ENCODE peak calls at places on chromosomes 13 and 19, in four cellular contexts. I is AG04450, S is lower leg skin, V is left ventricle myocardium inferior. J is an unnamed sample.
A peak's percentile ranks its signal among the peaks of the same experiment; 100 is the strongest.

GRCh38 chr13:44243198-44243852 is 130.3 kb upstream of the SERP2 start:
- DNase-seq in I (no peak), S (no peak), V (no peak), J (no peak)

GRCh38 chr13:73730014-73730413 is 404.2 kb downstream of the KLF12 start:
- DNase-seq in I (no peak), S (no peak), V (no peak), J (no peak)

GRCh38 chr19:45815501-45816216 is 551 bp upstream of the RSPH6A start:
- DNase-seq in S (no peak), V (peak; percentile 28), I (no peak), J (no peak)

GRCh38 chr13:67134322-67135129 is 95.6 kb downstream of the PCDH9 start:
- DNase-seq in V (no peak), S (no peak), I (no peak), J (no peak)

GRCh38 chr13:64362564-64362963 is 2867.6 kb downstream of the PCDH9 start:
- DNase-seq in S (no peak), I (no peak), V (no peak), J (no peak)

GRCh38 chr13:46170687-46171086 is 11.3 kb downstream of the LCP1 start:
- DNase-seq in S (no peak), I (no peak), V (no peak), J (peak; percentile 32)

GRCh38 chr13:54033323-54033861 is 1004.8 kb downstream of the OLFM4 start:
- DNase-seq in V (no peak), S (no peak), I (no peak), J (no peak)

GRCh38 chr19:44072543-44073401 is 813 bp downstream of the ZNF284 start:
- DNase-seq in S (no peak), V (no peak), I (no peak), J (no peak)

GRCh38 chr19:48997972-48998371 is 4.3 kb downstream of the RUVBL2 start:
- DNase-seq in V (no peak), I (no peak), S (no peak), J (no peak)

GRCh38 chr13:32391101-32391620 is 36.8 kb downstream of the N4BP2L1 start:
- DNase-seq in I (no peak), S (no peak), V (no peak), J (no peak)

GRCh38 chr13:113951246-113951999 is 22.5 kb downstream of the C13orf46 start:
- DNase-seq in V (peak; percentile 88), S (peak; percentile 78), I (no peak), J (peak; percentile 23)

GRCh38 chr13:37106642-37107041 is 1.2 kb upstream of the CSNK1A1L start:
- DNase-seq in I (no peak), S (no peak), V (no peak), J (no peak)

GRCh38 chr13:109569938-109570711 is 216.3 kb downstream of the IRS2 start:
- DNase-seq in V (no peak), S (no peak), I (no peak), J (no peak)

GRCh38 chr13:98297043-98297442 is 120.0 kb upstream of the RNF113B start:
- DNase-seq in I (no peak), S (no peak), V (no peak), J (no peak)

GRCh38 chr13:106010836-106011235 is 524.6 kb downstream of the EFNB2 start:
- DNase-seq in I (no peak), S (no peak), V (no peak), J (no peak)

GRCh38 chr19:33374406-33374703 is 846 bp downstream of the CEBPG start:
- DNase-seq in S (no peak), I (no peak), V (no peak), J (no peak)

GRCh38 chr19:56969726-56970125 is 129.2 kb upstream of the PEG3 start:
- DNase-seq in S (no peak), I (no peak), V (no peak), J (no peak)

GRCh38 chr13:34405410-34405809 is 536.7 kb upstream of the NBEA start:
- DNase-seq in V (no peak), I (no peak), S (no peak), J (no peak)

GRCh38 chr13:46369506-46370268 is 17.4 kb downstream of the RUBCNL start:
- DNase-seq in S (peak; percentile 64), V (no peak), I (peak; percentile 43), J (peak; percentile 89)

GRCh38 chr13:59166174-59166573 is 997.6 kb downstream of the DIAPH3 start:
- DNase-seq in S (no peak), I (no peak), V (no peak), J (no peak)

GRCh38 chr13:110911880-110912279 is 3.0 kb downstream of the ANKRD10 start:
- DNase-seq in S (no peak), V (no peak), I (no peak), J (no peak)

GRCh38 chr13:95745289-95745688 is 68.3 kb downstream of the DNAJC3 start:
- DNase-seq in I (no peak), V (no peak), S (no peak), J (no peak)

GRCh38 chr13:36310417-36311108 is 12.9 kb upstream of the CCDC169 start:
- DNase-seq in S (no peak), V (no peak), I (no peak), J (no peak)

GRCh38 chr19:34336781-34337271 is 28.2 kb upstream of the GPI start:
- DNase-seq in S (no peak), V (no peak), I (no peak), J (no peak)

GRCh38 chr19:782195-783043 is 14.8 kb upstream of the PTBP1 start:
- DNase-seq in V (no peak), S (no peak), I (no peak), J (no peak)

GRCh38 chr19:14127929-14128509 is 8.4 kb downstream of the ASF1B start:
- DNase-seq in I (no peak), V (no peak), S (no peak), J (no peak)

GRCh38 chr19:30236006-30236405 is 136.2 kb upstream of the ZNF536 start:
- DNase-seq in I (no peak), S (no peak), V (no peak), J (no peak)

GRCh38 chr19:508204-509150 is 1.2 kb downstream of the TPGS1 start:
- DNase-seq in I (no peak), S (no peak), V (no peak), J (no peak)

GRCh38 chr19:47653856-47654255 is 44.9 kb downstream of the BICRA start:
- DNase-seq in S (no peak), V (no peak), I (no peak), J (no peak)

GRCh38 chr19:46602392-46603194 is 1.5 kb downstream of the CALM3 start:
- DNase-seq in S (no peak), I (no peak), V (no peak), J (no peak)

GRCh38 chr13:109331898-109332297 is 454.5 kb downstream of the IRS2 start:
- DNase-seq in I (no peak), S (no peak), V (no peak), J (peak; percentile 93)

GRCh38 chr19:5827891-5828660 is 11.4 kb downstream of the FUT6 start:
- DNase-seq in I (peak; percentile 73), S (peak; percentile 87), V (peak; percentile 79), J (peak; percentile 78)

GRCh38 chr19:4773047-4773640 is 18.4 kb upstream of the FEM1A start:
- DNase-seq in V (no peak), I (no peak), S (no peak), J (no peak)

GRCh38 chr13:86881390-86881789 is 789.8 kb upstream of the SLITRK5 start:
- DNase-seq in I (no peak), S (no peak), V (no peak), J (no peak)

GRCh38 chr13:86877449-86877848 is 793.7 kb upstream of the SLITRK5 start:
- DNase-seq in V (no peak), S (no peak), I (no peak), J (no peak)

GRCh38 chr13:86882835-86883234 is 788.3 kb upstream of the SLITRK5 start:
- DNase-seq in S (no peak), V (no peak), I (no peak), J (no peak)

GRCh38 chr13:86882107-86882506 is 789.1 kb upstream of the SLITRK5 start:
- DNase-seq in V (no peak), S (no peak), I (no peak), J (no peak)
- H3K4me3 ChIP-seq in V (no peak overlapping the region), S (no peak overlapping the region), I (no peak overlapping the region), J (no peak overlapping the region)

GRCh38 chr19:1855828-1856255 is 7.5 kb downstream of the KLF16 start:
- DNase-seq in S (no peak), I (no peak), V (no peak), J (no peak)

GRCh38 chr19:1858412-1859081 is 4.8 kb downstream of the KLF16 start:
- DNase-seq in V (no peak), I (no peak), S (no peak), J (no peak)

GRCh38 chr19:1857648-1858326 is 5.6 kb downstream of the KLF16 start:
- DNase-seq in S (no peak), I (no peak), V (no peak), J (no peak)

GRCh38 chr19:1856345-1856697 is 7.1 kb downstream of the KLF16 start:
- DNase-seq in V (no peak), S (no peak), I (no peak), J (no peak)

GRCh38 chr19:1856698-1857603 is 6.4 kb downstream of the KLF16 start:
- DNase-seq in I (no peak), S (peak; percentile 83), V (peak; percentile 82), J (no peak)
- H3K4me3 ChIP-seq in I (peak overlapping the region; percentile 52), S (peak overlapping the region; percentile 15), V (peak overlapping the region; percentile 69), J (peak overlapping the region; percentile 43)

DNA sequence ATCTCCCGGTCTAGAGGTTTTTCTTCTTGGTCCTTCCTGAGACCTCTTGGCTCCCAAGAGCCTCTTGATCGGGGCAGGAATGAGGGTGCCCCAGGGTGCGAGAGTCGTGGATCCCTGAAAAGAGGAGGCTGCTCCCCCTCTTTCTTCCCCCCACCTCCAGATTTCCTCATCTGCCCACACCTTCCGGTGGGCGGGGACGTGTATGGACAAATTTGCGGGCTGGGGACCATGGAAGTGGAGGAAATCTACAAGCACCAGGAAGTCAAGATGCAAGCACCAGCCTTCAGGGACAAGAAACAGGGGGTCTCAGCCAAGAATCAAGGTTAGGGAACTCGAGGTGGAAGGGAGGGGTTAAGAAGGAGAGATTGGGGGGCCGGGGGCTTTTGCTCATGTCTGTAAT is at the start of gene MCEMP1:
- DNase-seq in S (no peak), V (no peak), I (no peak), J (no peak)
- H3K4me3 ChIP-seq in S (no peak within 1 kb of the TSS), V (no peak within 1 kb of the TSS), I (no peak within 1 kb of the TSS), J (no peak within 1 kb of the TSS)

GRCh38 chr13:112204881-112205327 is 138.0 kb downstream of the SOX1 start:
- DNase-seq in S (no peak), I (no peak), V (peak; percentile 32), J (no peak)
- H3K4me3 ChIP-seq in S (no peak overlapping the region), I (no peak overlapping the region), V (peak overlapping the region; percentile 40), J (no peak overlapping the region)

GRCh38 chr19:6862673-6863078 is 24.7 kb upstream of the ADGRE1 start:
- DNase-seq in I (peak; percentile 29), V (peak; percentile 81), S (peak; percentile 78), J (peak; percentile 32)
- H3K4me3 ChIP-seq in I (peak overlapping the region; percentile 22), V (peak overlapping the region; percentile 58), S (no peak overlapping the region), J (peak overlapping the region; percentile 22)